ENCODE peak calls at places on chromosome 21, in nine cellular contexts. R is DMS 273 treated with DMSO at 0.1 percent for 48 hours, E is immature natural killer cell, B is upper lobe of right lung, A is left lung, U is NCI-H1105, Z is Daoy, H is AG09309, Q is NCI-H1092. O is an unnamed sample.

GRCh38 chr21:25171438-25171837 is 435.8 kb downstream of the MRPL39 start:
- DNase-seq in R (no peak), E (no peak), B (no peak), A (no peak), U (no peak), Z (no peak), H (no peak), Q (no peak), O (no peak)

GRCh38 chr21:27213328-27213727 is 246.4 kb upstream of the ADAMTS5 start:
- DNase-seq in R (no peak), E (no peak), B (no peak), A (no peak), U (no peak), Z (no peak), H (no peak), Q (no peak), O (no peak)

GRCh38 chr21:8992731-8993174 is 1528.6 kb upstream of the TPTE start:
- DNase-seq in R (no peak), E (no peak), B (no peak), A (no peak), U (no peak), Z (peak; percentile 99), H (no peak), Q (no peak), O (peak; percentile 92)

GRCh38 chr21:45534591-45535331 is 7.5 kb downstream of the SLC19A1 start:
- DNase-seq in R (no peak), E (no peak), B (peak; percentile 75), A (peak; percentile 63), U (peak; percentile 4), Z (no peak), H (no peak), Q (peak; percentile 58), O (peak; percentile 87)

GRCh38 chr21:35614412-35614901 is 445.9 kb downstream of the SETD4 start:
- DNase-seq in R (no peak), E (no peak), B (no peak), A (no peak), U (no peak), Z (peak; percentile 76), H (no peak), Q (no peak), O (no peak)

GRCh38 chr21:32278068-32278467 is 781 bp downstream of the MIS18A start:
- DNase-seq in R (no peak), E (no peak), B (no peak), A (no peak), U (peak; percentile 2), Z (no peak), H (no peak), Q (no peak), O (no peak)

GRCh38 chr21:35198004-35198403 is 148.9 kb upstream of the RUNX1 start:
- DNase-seq in R (no peak), E (no peak), B (no peak), A (no peak), U (no peak), Z (peak; percentile 89), H (peak; percentile 81), Q (no peak), O (no peak)

GRCh38 chr21:41634858-41635257 is 126.9 kb upstream of the TMPRSS2 start:
- DNase-seq in R (no peak), E (no peak), B (no peak), A (no peak), U (no peak), Z (peak; percentile 90), H (no peak), Q (no peak), O (no peak)

GRCh38 chr21:44603911-44604310 is 3.5 kb downstream of the KRTAP10-7 start:
- DNase-seq in R (no peak), E (no peak), B (no peak), A (no peak), U (no peak), Z (no peak), H (no peak), Q (no peak), O (peak; percentile 62)

GRCh38 chr21:17250651-17251294 is 262.1 kb upstream of the CXADR start:
- DNase-seq in R (no peak), E (no peak), B (no peak), A (no peak), U (peak; percentile 81), Z (no peak), H (no peak), Q (peak; percentile 32), O (no peak)

GRCh38 chr21:14864211-14865021 is 200.4 kb downstream of the NRIP1 start:
- DNase-seq in R (peak; percentile 32), E (no peak), B (peak; percentile 79), A (peak; percentile 65), U (no peak), Z (peak; percentile 73), H (peak; percentile 46), Q (peak; percentile 27), O (no peak)